ENCODE peak calls at places on chromosomes 6 and 20, in seven cellular contexts. Z is left ventricle myocardium inferior; Q is uterus; R is mucosa of descending colon; W is cardiac muscle cell; M is CD4-positive, CD25-positive, alpha-beta regulatory T cell; P is NT2/D1. C is an unnamed sample.

GRCh38 chr6:17157617-17158016 is 55.8 kb downstream of the STMND1 start:
- DNase-seq in Z (no peak), Q (no peak), R (no peak), W (no peak), M (no peak), P (no peak), C (no peak)

GRCh38 chr20:347640-348484 is 951 bp downstream of the NRSN2 start:
- DNase-seq in Z (peak; percentile 93), Q (peak; percentile 95), R (peak; percentile 82), W (peak; percentile 98), M (peak; percentile 64), P (peak; percentile 97), C (peak; percentile 80)

GRCh38 chr20:62451156-62451767 is 23.9 kb upstream of the RBBP8NL start:
- DNase-seq in Z (no peak), Q (no peak), R (no peak), W (no peak), M (no peak), P (no peak), C (no peak)

GRCh38 chr6:13479971-13480434 is 7.4 kb downstream of the GFOD1 start:
- DNase-seq in Z (no peak), Q (no peak), R (no peak), W (no peak), M (no peak), P (no peak), C (no peak)

GRCh38 chr6:37047933-37048850 is 42.7 kb downstream of the FGD2 start:
- DNase-seq in Z (no peak), Q (no peak), R (no peak), W (no peak), M (no peak), P (no peak), C (no peak)

GRCh38 chr20:45306431-45306982 is at the start of gene RBPJL:
- DNase-seq in Z (no peak), Q (no peak), R (no peak), W (peak; percentile 14), M (peak; percentile 30), P (no peak), C (no peak)

GRCh38 chr20:58128635-58129625 is 99.5 kb downstream of the ANKRD60 start:
- DNase-seq in Z (no peak), Q (peak; percentile 7), R (no peak), W (no peak), M (no peak), P (no peak), C (no peak)

GRCh38 chr6:37550436-37550835 is 50.7 kb upstream of the CCDC167 start:
- DNase-seq in Z (no peak), Q (no peak), R (no peak), W (peak; percentile 60), M (no peak), P (no peak), C (no peak)

GRCh38 chr6:5318617-5319016 is 57.3 kb downstream of the FARS2 start:
- DNase-seq in Z (no peak), Q (no peak), R (no peak), W (no peak), M (no peak), P (no peak), C (no peak)

GRCh38 chr6:49606696-49607390 is 29.8 kb downstream of the RHAG start:
- DNase-seq in Z (no peak), Q (no peak), R (peak; percentile 47), W (peak; percentile 93), M (peak; percentile 56), P (peak; percentile 43), C (peak; percentile 54)

GRCh38 chr6:1596088-1596852 is 13.4 kb upstream of the FOXC1 start:
- DNase-seq in Z (peak; percentile 46), Q (no peak), R (peak; percentile 58), W (peak; percentile 67), M (peak; percentile 58), P (no peak), C (no peak)

GRCh38 chr20:31355981-31356380 is 12.4 kb upstream of the DEFB118 start:
- DNase-seq in Z (no peak), Q (no peak), R (no peak), W (no peak), M (no peak), P (no peak), C (no peak)

GRCh38 chr20:62434098-62434497 is 6.8 kb upstream of the RBBP8NL start:
- DNase-seq in Z (peak; percentile 36), Q (no peak), R (no peak), W (no peak), M (no peak), P (no peak), C (no peak)

GRCh38 chr6:14537061-14537460 is 419.5 kb downstream of the CD83 start:
- DNase-seq in Z (no peak), Q (no peak), R (no peak), W (no peak), M (no peak), P (no peak), C (no peak)

GRCh38 chr6:129744201-129744879 is 34.4 kb upstream of the ARHGAP18 start:
- DNase-seq in Z (no peak), Q (peak; percentile 40), R (no peak), W (peak; percentile 82), M (peak; percentile 8), P (peak; percentile 16), C (no peak)

GRCh38 chr20:36754656-36755222 is 8.8 kb upstream of the NDRG3 start:
- DNase-seq in Z (no peak), Q (peak; percentile 57), R (peak; percentile 64), W (peak; percentile 82), M (peak; percentile 64), P (peak; percentile 64), C (no peak)

GRCh38 chr6:37702314-37702713 is 4.6 kb upstream of the MDGA1 start:
- DNase-seq in Z (no peak), Q (no peak), R (no peak), W (no peak), M (no peak), P (no peak), C (no peak)

GRCh38 chr6:166671434-166672061 is 44.5 kb upstream of the RPS6KA2 start:
- DNase-seq in Z (no peak), Q (no peak), R (no peak), W (peak; percentile 44), M (no peak), P (no peak), C (no peak)

GRCh38 chr6:150831577-150831976 is 33.9 kb upstream of the MTHFD1L start:
- DNase-seq in Z (no peak), Q (no peak), R (no peak), W (no peak), M (no peak), P (no peak), C (no peak)

GRCh38 chr6:36200998-36201596 is 4.6 kb downstream of the BRPF3 start:
- DNase-seq in Z (no peak), Q (no peak), R (no peak), W (no peak), M (no peak), P (no peak), C (no peak)

DNA sequence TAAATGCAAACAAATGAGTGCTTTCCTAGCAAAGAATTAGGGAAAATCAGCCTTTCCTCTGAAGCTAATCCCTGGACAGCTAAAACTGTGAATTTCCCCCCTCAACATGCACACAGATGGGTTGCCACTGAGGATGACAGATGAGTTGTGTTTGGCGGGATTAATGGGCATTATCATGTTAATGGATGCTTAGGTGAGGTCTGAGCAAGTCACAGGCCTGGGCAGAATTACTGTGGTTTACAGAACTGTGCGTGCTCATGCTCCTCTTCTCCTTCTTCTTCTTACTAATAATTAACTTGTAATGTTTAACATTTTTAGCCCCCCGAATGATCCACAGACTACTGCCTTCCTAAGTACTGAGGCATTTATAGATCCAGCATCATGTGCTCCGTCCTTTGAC is 753.3 kb upstream of the MMS22L start:
- DNase-seq in Z (no peak), Q (no peak), R (no peak), W (no peak), M (no peak), P (peak; percentile 65), C (peak; percentile 35)
- H3K4me3 ChIP-seq in Z (no peak overlapping the region), Q (no peak overlapping the region), R (no peak overlapping the region), W (no peak overlapping the region), M (no peak overlapping the region), P (no peak overlapping the region), C (no peak overlapping the region)

DNA sequence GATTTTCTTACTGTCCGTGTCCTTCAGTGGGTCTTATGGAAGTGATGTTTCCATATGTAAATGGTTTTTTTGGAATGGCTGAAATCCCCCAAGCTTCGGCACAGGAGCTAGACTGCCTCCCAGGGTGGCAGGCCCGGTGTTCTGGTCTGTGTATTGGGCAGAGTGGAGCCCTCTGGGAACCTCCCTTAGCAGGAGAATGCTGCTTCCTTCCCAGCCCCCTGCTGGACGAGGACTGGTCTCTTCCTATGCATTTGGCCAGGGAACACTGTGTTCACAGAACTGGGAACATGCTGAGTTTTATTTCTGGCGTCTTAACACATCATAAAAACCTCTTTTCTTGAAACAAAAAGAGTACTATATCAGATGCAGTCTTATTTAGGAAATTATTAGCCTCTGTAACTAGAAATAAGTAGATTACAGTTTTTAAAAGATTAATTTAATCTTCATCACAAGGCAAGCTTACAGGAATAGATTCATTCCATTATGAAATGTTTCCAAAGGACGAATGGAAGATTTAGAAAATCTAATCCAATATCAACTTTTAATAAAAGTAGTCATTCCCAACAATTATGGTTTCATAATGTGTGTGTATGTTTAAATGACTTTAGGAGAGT is 56.6 kb downstream of the SYTL3 start:
- DNase-seq in Z (peak; percentile 68), Q (peak; percentile 74), R (peak; percentile 58), W (peak; percentile 69), M (no peak), P (no peak), C (no peak)
- H3K4me1 ChIP-seq in Z (peaks cover 50% of the 10 kb centered on the region), Q (peaks cover 9% of the 10 kb centered on the region), R (peaks cover 5% of the 10 kb centered on the region), W (peaks cover 37% of the 10 kb centered on the region), M (peaks cover 11% of the 10 kb centered on the region), P (peaks cover 5% of the 10 kb centered on the region), C (peaks cover 1% of the 10 kb centered on the region)

GRCh38 chr6:141326925-141327324 is 805.8 kb upstream of the GJE1 start:
- DNase-seq in Z (no peak), Q (no peak), R (no peak), W (peak; percentile 3), M (no peak), P (no peak), C (no peak)

GRCh38 chr6:141321486-141322347 is 811.0 kb upstream of the GJE1 start:
- DNase-seq in Z (no peak), Q (no peak), R (no peak), W (peak; percentile 55), M (no peak), P (no peak), C (no peak)

DNA sequence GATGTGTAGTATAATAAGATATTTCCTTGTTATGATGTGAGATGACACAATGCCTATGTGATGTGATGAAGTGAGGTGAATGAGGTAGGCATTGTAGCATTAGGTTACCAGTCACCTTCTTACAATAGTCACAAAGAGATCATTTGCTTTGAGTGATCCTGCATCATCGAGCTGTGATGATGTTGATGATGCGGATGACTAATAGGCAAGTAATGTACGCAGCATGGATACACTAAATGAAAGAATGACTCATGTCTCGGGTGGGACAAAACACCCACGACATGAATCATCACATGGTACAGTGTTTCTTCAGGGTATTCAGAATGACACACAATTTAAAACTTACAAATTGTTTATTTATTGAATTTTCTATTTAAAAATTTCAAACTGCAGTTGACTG is 806.3 kb upstream of the GJE1 start:
- DNase-seq in Z (no peak), Q (no peak), R (no peak), W (peak; percentile 91), M (peak; percentile 36), P (no peak), C (no peak)
- H3K4me3 ChIP-seq in Z (peak overlapping the region; percentile 43), Q (no peak overlapping the region), R (no peak overlapping the region), W (no peak overlapping the region), M (peak overlapping the region; percentile 77), P (no peak overlapping the region), C (no peak overlapping the region)

DNA sequence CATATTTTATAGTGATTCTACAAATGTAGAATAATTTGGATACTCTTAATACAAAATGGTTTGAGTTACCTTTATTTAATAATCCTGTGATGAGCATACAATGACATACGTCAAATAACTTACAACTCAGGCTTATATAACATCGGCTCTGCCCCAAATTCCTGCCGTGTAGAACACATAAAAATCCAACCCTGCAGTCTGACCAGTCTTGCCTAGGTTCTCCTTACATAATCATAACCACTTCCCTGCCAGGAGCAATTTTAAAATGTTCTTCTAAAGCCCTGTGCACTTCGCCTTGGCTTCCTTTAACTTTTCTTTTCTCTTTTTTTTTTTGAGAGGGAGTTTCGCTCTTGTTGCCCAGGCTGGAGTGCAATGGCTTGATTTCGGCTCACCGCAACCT is 16.2 kb upstream of the IER3 start:
- DNase-seq in Z (no peak), Q (no peak), R (no peak), W (no peak), M (no peak), P (no peak), C (no peak)
- H3K4me1 ChIP-seq in Z (peaks cover 57% of the 10 kb centered on the region), Q (no peaks in the 10 kb centered on the region), R (peaks cover 8% of the 10 kb centered on the region), W (peaks cover 33% of the 10 kb centered on the region), M (no peaks in the 10 kb centered on the region), P (no peaks in the 10 kb centered on the region), C (peaks cover 4% of the 10 kb centered on the region)

C was measured in iPS DF 6.9.